ENCODE peak calls at places on chromosomes 7 and 10, in eight cellular contexts. One of them, this sample, is unnamed.

GRCh38 chr7:25028370-25028971 is 48.5 kb upstream of the OSBPL3 start:
- DNase-seq in heart right ventricle: no peak
- DNase-seq in transverse colon: no peak
- DNase-seq in stomach: no peak
- DNase-seq in psoas muscle: no peak
- DNase-seq in Peyer's patch: no peak
- DNase-seq in uterus: no peak
- DNase-seq in HCT116: no peak
- DNase-seq in this sample: no peak

GRCh38 chr10:44660271-44660670 is 250.9 kb upstream of the TMEM72 start:
- DNase-seq in stomach: no peak
- DNase-seq in Peyer's patch: no peak
- DNase-seq in heart right ventricle: no peak
- DNase-seq in transverse colon: no peak
- DNase-seq in uterus: no peak
- DNase-seq in HCT116: no peak
- DNase-seq in psoas muscle: no peak
- DNase-seq in this sample: no peak

GRCh38 chr10:131431541-131431940 is 120.0 kb upstream of the TCERG1L start:
- DNase-seq in stomach: no peak
- DNase-seq in uterus: no peak
- DNase-seq in heart right ventricle: no peak
- DNase-seq in Peyer's patch: no peak
- DNase-seq in HCT116: no peak
- DNase-seq in transverse colon: no peak
- DNase-seq in psoas muscle: no peak
- DNase-seq in this sample: no peak

GRCh38 chr10:37434091-37434490 is 308.7 kb downstream of the ANKRD30A start:
- DNase-seq in HCT116: no peak
- DNase-seq in psoas muscle: no peak
- DNase-seq in transverse colon: no peak
- DNase-seq in uterus: no peak
- DNase-seq in Peyer's patch: no peak
- DNase-seq in heart right ventricle: no peak
- DNase-seq in stomach: no peak
- DNase-seq in this sample: no peak

GRCh38 chr7:42691030-42691639 is 220.7 kb downstream of the C7orf25 start:
- DNase-seq in psoas muscle: no peak
- DNase-seq in HCT116: peak; percentile 10
- DNase-seq in transverse colon: peak; percentile 12
- DNase-seq in stomach: no peak
- DNase-seq in heart right ventricle: no peak
- DNase-seq in Peyer's patch: no peak
- DNase-seq in uterus: peak; percentile 41
- DNase-seq in this sample: peak; percentile 27

GRCh38 chr10:49296382-49296781 is 2.6 kb upstream of the C10orf71 start:
- DNase-seq in stomach: no peak
- DNase-seq in transverse colon: no peak
- DNase-seq in heart right ventricle: no peak
- DNase-seq in psoas muscle: peak; percentile 40
- DNase-seq in uterus: no peak
- DNase-seq in HCT116: no peak
- DNase-seq in Peyer's patch: no peak
- DNase-seq in this sample: no peak

GRCh38 chr10:30002438-30003266 is 56.7 kb downstream of the JCAD start:
- DNase-seq in stomach: peak; percentile 80
- DNase-seq in heart right ventricle: peak; percentile 68
- DNase-seq in uterus: peak; percentile 80
- DNase-seq in psoas muscle: peak; percentile 71
- DNase-seq in Peyer's patch: peak; percentile 70
- DNase-seq in transverse colon: peak; percentile 72
- DNase-seq in HCT116: peak; percentile 66
- DNase-seq in this sample: peak; percentile 66

GRCh38 chr10:132153616-132154217 is 33.0 kb upstream of the DPYSL4 start:
- DNase-seq in transverse colon: no peak
- DNase-seq in heart right ventricle: peak; percentile 9
- DNase-seq in uterus: no peak
- DNase-seq in stomach: no peak
- DNase-seq in psoas muscle: peak; percentile 12
- DNase-seq in Peyer's patch: no peak
- DNase-seq in HCT116: no peak
- DNase-seq in this sample: no peak

GRCh38 chr7:27151945-27152815 is at the start of gene HOXA3:
- DNase-seq in Peyer's patch: peak; percentile 84
- DNase-seq in uterus: peak; percentile 87
- DNase-seq in transverse colon: peak; percentile 84
- DNase-seq in psoas muscle: peak; percentile 56
- DNase-seq in stomach: peak; percentile 26
- DNase-seq in heart right ventricle: no peak
- DNase-seq in HCT116: no peak
- DNase-seq in this sample: peak; percentile 12

GRCh38 chr7:97043281-97043680 is 18.6 kb upstream of the DLX5 start:
- DNase-seq in psoas muscle: no peak
- DNase-seq in Peyer's patch: no peak
- DNase-seq in HCT116: no peak
- DNase-seq in stomach: no peak
- DNase-seq in heart right ventricle: no peak
- DNase-seq in uterus: no peak
- DNase-seq in transverse colon: no peak
- DNase-seq in this sample: no peak

GRCh38 chr7:137583199-137583598 is 239.7 kb upstream of the PTN start:
- DNase-seq in Peyer's patch: no peak
- DNase-seq in stomach: no peak
- DNase-seq in psoas muscle: no peak
- DNase-seq in uterus: no peak
- DNase-seq in heart right ventricle: no peak
- DNase-seq in transverse colon: no peak
- DNase-seq in HCT116: no peak
- DNase-seq in this sample: no peak

GRCh38 chr10:9311702-9312499 is 1257.4 kb downstream of the GATA3 start:
- DNase-seq in HCT116: no peak
- DNase-seq in Peyer's patch: no peak
- DNase-seq in heart right ventricle: no peak
- DNase-seq in transverse colon: no peak
- DNase-seq in stomach: no peak
- DNase-seq in uterus: no peak
- DNase-seq in psoas muscle: no peak
- DNase-seq in this sample: no peak

GRCh38 chr7:101986335-101986734 is 168.9 kb downstream of the CUX1 start:
- DNase-seq in psoas muscle: no peak
- DNase-seq in transverse colon: no peak
- DNase-seq in Peyer's patch: no peak
- DNase-seq in HCT116: no peak
- DNase-seq in uterus: no peak
- DNase-seq in heart right ventricle: no peak
- DNase-seq in stomach: no peak
- DNase-seq in this sample: no peak

GRCh38 chr7:20218261-20218660 is 1.1 kb upstream of the MACC1 start:
- DNase-seq in heart right ventricle: no peak
- DNase-seq in stomach: no peak
- DNase-seq in transverse colon: no peak
- DNase-seq in HCT116: no peak
- DNase-seq in psoas muscle: no peak
- DNase-seq in uterus: no peak
- DNase-seq in Peyer's patch: no peak
- DNase-seq in this sample: no peak

DNA sequence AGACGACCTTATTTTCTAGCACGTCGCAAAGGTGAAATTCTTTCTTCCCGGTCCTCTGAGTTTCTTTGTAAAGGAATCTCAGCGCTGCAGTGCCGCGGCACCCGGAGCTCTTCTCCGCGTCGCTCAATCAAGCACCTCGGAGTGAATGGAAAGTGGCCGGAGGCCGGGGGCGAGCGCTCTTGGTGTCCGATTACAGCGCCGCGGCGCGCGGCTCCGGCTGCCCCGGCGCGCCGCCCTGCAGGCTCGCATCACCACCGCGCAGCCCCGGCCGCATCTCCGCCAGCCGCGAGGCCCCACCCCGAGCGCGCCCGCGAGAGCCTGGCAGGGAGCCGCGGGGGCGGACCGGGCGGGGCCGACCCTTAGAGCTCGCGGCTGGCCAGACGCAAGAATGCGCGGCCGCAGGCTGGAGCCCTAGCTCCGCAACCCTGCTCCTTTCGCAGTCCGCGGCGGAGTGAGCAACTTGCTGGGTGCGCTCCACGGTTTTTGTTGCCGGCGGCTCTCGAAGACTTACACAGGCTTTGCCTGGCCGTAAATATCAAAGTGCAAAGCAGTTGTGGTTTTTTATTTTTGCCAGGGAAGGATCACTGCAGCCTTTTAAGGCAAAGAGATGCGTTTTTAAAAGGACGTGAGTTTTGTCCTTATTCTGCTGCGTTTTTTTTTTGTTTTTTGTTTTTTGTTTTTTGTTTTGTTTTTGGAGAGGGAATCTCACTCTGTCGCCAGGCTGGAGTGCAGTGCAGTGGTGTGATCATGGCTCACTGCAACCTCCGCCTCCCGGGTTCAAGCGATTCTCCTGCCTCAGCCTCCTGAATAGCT is at the start of gene SEMA3C:
- DNase-seq in Peyer's patch: peak; percentile 92
- DNase-seq in transverse colon: peak; percentile 90
- DNase-seq in psoas muscle: peak; percentile 94
- DNase-seq in heart right ventricle: peak; percentile 90
- DNase-seq in HCT116: peak; percentile 78
- DNase-seq in stomach: peak; percentile 94
- DNase-seq in uterus: peak; percentile 85
- DNase-seq in this sample: peak; percentile 84
- TF ChIP-seq CTCF in Peyer's patch: no peak
- TF ChIP-seq CTCF in transverse colon: no peak
- TF ChIP-seq CTCF in psoas muscle: no peak
- TF ChIP-seq CTCF in heart right ventricle: no peak
- TF ChIP-seq CTCF in HCT116: no peak
- TF ChIP-seq CTCF in stomach: no peak
- TF ChIP-seq CTCF in uterus: no peak
- TF ChIP-seq CTCF in this sample: no peak

GRCh38 chr10:69936091-69936490 is 116.6 kb upstream of the MACROH2A2 start:
- DNase-seq in psoas muscle: no peak
- DNase-seq in HCT116: no peak
- DNase-seq in Peyer's patch: no peak
- DNase-seq in heart right ventricle: no peak
- DNase-seq in stomach: no peak
- DNase-seq in uterus: no peak
- DNase-seq in transverse colon: no peak
- DNase-seq in this sample: peak; percentile 37

GRCh38 chr10:69939033-69939432 is 113.6 kb upstream of the MACROH2A2 start:
- DNase-seq in stomach: no peak
- DNase-seq in uterus: no peak
- DNase-seq in psoas muscle: no peak
- DNase-seq in Peyer's patch: no peak
- DNase-seq in HCT116: no peak
- DNase-seq in transverse colon: no peak
- DNase-seq in heart right ventricle: no peak
- DNase-seq in this sample: no peak

GRCh38 chr10:69938541-69938991 is 114.1 kb upstream of the MACROH2A2 start:
- DNase-seq in HCT116: no peak
- DNase-seq in stomach: no peak
- DNase-seq in uterus: no peak
- DNase-seq in heart right ventricle: no peak
- DNase-seq in psoas muscle: no peak
- DNase-seq in Peyer's patch: no peak
- DNase-seq in transverse colon: no peak
- DNase-seq in this sample: no peak

GRCh38 chr10:69939481-69939880 is 113.2 kb upstream of the MACROH2A2 start:
- DNase-seq in heart right ventricle: no peak
- DNase-seq in stomach: no peak
- DNase-seq in HCT116: no peak
- DNase-seq in transverse colon: no peak
- DNase-seq in uterus: no peak
- DNase-seq in psoas muscle: no peak
- DNase-seq in Peyer's patch: no peak
- DNase-seq in this sample: no peak

GRCh38 chr10:69934768-69935167 is 117.9 kb upstream of the MACROH2A2 start:
- DNase-seq in Peyer's patch: no peak
- DNase-seq in transverse colon: no peak
- DNase-seq in HCT116: no peak
- DNase-seq in stomach: no peak
- DNase-seq in psoas muscle: no peak
- DNase-seq in uterus: no peak
- DNase-seq in heart right ventricle: no peak
- DNase-seq in this sample: no peak
- H3K4me3 ChIP-seq in Peyer's patch: no peak overlapping the region
- H3K4me3 ChIP-seq in transverse colon: no peak overlapping the region
- H3K4me3 ChIP-seq in HCT116: no peak overlapping the region
- H3K4me3 ChIP-seq in stomach: no peak overlapping the region
- H3K4me3 ChIP-seq in psoas muscle: no peak overlapping the region
- H3K4me3 ChIP-seq in uterus: no peak overlapping the region
- H3K4me3 ChIP-seq in heart right ventricle: no peak overlapping the region
- H3K4me3 ChIP-seq in this sample: no peak overlapping the region

GRCh38 chr7:103718482-103719415 is 270.7 kb downstream of the RELN start:
- DNase-seq in transverse colon: no peak
- DNase-seq in uterus: no peak
- DNase-seq in Peyer's patch: no peak
- DNase-seq in HCT116: no peak
- DNase-seq in psoas muscle: no peak
- DNase-seq in heart right ventricle: no peak
- DNase-seq in stomach: no peak
- DNase-seq in this sample: no peak
- H3K27ac ChIP-seq in transverse colon: no peak overlapping the region
- H3K27ac ChIP-seq in uterus: no peak overlapping the region
- H3K27ac ChIP-seq in Peyer's patch: no peak overlapping the region
- H3K27ac ChIP-seq in HCT116: no peak overlapping the region
- H3K27ac ChIP-seq in psoas muscle: no peak overlapping the region
- H3K27ac ChIP-seq in heart right ventricle: no peak overlapping the region
- H3K27ac ChIP-seq in stomach: no peak overlapping the region
- H3K27ac ChIP-seq in this sample: no peak overlapping the region

GRCh38 chr7:70376561-70377031 is 755.3 kb upstream of the GALNT17 start:
- DNase-seq in psoas muscle: no peak
- DNase-seq in Peyer's patch: no peak
- DNase-seq in HCT116: no peak
- DNase-seq in stomach: no peak
- DNase-seq in uterus: no peak
- DNase-seq in heart right ventricle: no peak
- DNase-seq in transverse colon: no peak
- DNase-seq in this sample: no peak

GRCh38 chr7:70374772-70375533 is 757.0 kb upstream of the GALNT17 start:
- DNase-seq in Peyer's patch: no peak
- DNase-seq in heart right ventricle: no peak
- DNase-seq in psoas muscle: no peak
- DNase-seq in HCT116: no peak
- DNase-seq in uterus: no peak
- DNase-seq in transverse colon: no peak
- DNase-seq in stomach: no peak
- DNase-seq in this sample: no peak

GRCh38 chr7:70372768-70373241 is 759.1 kb upstream of the GALNT17 start:
- DNase-seq in heart right ventricle: no peak
- DNase-seq in psoas muscle: no peak
- DNase-seq in transverse colon: no peak
- DNase-seq in uterus: peak; percentile 51
- DNase-seq in stomach: no peak
- DNase-seq in Peyer's patch: no peak
- DNase-seq in HCT116: no peak
- DNase-seq in this sample: no peak

DNA sequence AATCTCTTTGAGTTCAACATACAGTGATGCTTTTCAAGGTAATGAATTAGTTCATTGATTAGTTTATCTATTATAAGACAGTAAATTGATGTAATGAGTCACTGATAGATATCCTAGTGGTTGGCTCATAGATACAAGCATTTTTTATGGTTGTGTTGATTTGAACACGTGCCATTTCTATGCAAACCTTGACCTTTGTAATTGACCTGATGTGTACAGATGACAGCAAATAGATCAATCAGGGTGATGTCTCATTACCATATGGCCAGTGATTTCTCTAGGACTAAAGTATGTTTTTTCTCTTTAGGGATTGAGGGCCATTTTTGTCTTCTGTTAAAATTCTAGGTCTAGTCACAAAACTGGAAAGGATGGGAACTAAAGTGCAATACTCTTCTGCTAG is 760.3 kb upstream of the GALNT17 start:
- DNase-seq in uterus: no peak
- DNase-seq in transverse colon: no peak
- DNase-seq in stomach: no peak
- DNase-seq in Peyer's patch: no peak
- DNase-seq in heart right ventricle: no peak
- DNase-seq in psoas muscle: no peak
- DNase-seq in HCT116: no peak
- DNase-seq in this sample: no peak
- TF ChIP-seq CTCF in uterus: no peak
- TF ChIP-seq CTCF in transverse colon: no peak
- TF ChIP-seq CTCF in stomach: no peak
- TF ChIP-seq CTCF in Peyer's patch: no peak
- TF ChIP-seq CTCF in heart right ventricle: no peak
- TF ChIP-seq CTCF in psoas muscle: no peak
- TF ChIP-seq CTCF in HCT116: no peak
- TF ChIP-seq CTCF in this sample: no peak

This sample was measured in WERI-Rb-1.